ENCODE peak calls at places on chromosomes 3 and 15, in eight cellular contexts. J, Y, F, K, I, L, V and H are unnamed samples.

GRCh38 chr3:114496874-114497273 is 203.0 kb downstream of the TIGIT start:
- DNase-seq in J (no peak), Y (no peak), F (no peak), K (no peak), I (peak), L (no peak), V (peak), H (no peak)

GRCh38 chr15:101162701-101163483 is 89.0 kb downstream of the CHSY1 start:
- DNase-seq in J (no peak), Y (no peak), F (no peak), K (no peak), I (peak), L (no peak), V (no peak), H (no peak)

GRCh38 chr15:52392008-52392687 is 96.5 kb upstream of the MYO5C start:
- DNase-seq in J (no peak), Y (peak), F (no peak), K (no peak), I (no peak), L (no peak), V (peak), H (no peak)

GRCh38 chr3:141530133-141530768 is 43.4 kb downstream of the RASA2 start:
- DNase-seq in J (no peak), Y (peak), F (no peak), K (no peak), I (no peak), L (no peak), V (peak), H (no peak)

GRCh38 chr3:52682016-52682415 is 3.7 kb downstream of the PBRM1 start:
- DNase-seq in J (no peak), Y (no peak), F (no peak), K (peak), I (no peak), L (no peak), V (peak), H (no peak)

GRCh38 chr3:29759443-29760033 is 478.7 kb downstream of the RBMS3 start:
- DNase-seq in J (no peak), Y (no peak), F (peak), K (no peak), I (no peak), L (no peak), V (peak), H (no peak)

GRCh38 chr3:127304121-127304744 is 16.4 kb upstream of the PRR20G start:
- DNase-seq in J (no peak), Y (peak), F (peak), K (no peak), I (no peak), L (no peak), V (no peak), H (peak)

GRCh38 chr15:88949734-88950400 is 36.7 kb upstream of the MFGE8 start:
- DNase-seq in J (no peak), Y (no peak), F (no peak), K (peak), I (no peak), L (no peak), V (no peak), H (no peak)

GRCh38 chr3:114626751-114627150 is 332.9 kb downstream of the TIGIT start:
- DNase-seq in J (no peak), Y (no peak), F (no peak), K (no peak), I (no peak), L (no peak), V (peak), H (no peak)

GRCh38 chr3:140827894-140828293 is 113.7 kb upstream of the SLC25A36 start:
- DNase-seq in J (no peak), Y (no peak), F (no peak), K (no peak), I (no peak), L (no peak), V (no peak), H (no peak)

GRCh38 chr3:116291141-116291540 is 154.1 kb downstream of the LSAMP start:
- DNase-seq in J (no peak), Y (no peak), F (no peak), K (no peak), I (no peak), L (no peak), V (no peak), H (no peak)

GRCh38 chr15:59372352-59373211 is at the start of gene MYO1E:
- DNase-seq in J (peak), Y (peak), F (peak), K (peak), I (peak), L (peak), V (peak), H (peak)

GRCh38 chr3:148682997-148683396 is 14.7 kb upstream of the AGTR1 start:
- DNase-seq in J (no peak), Y (no peak), F (no peak), K (no peak), I (peak), L (no peak), V (no peak), H (no peak)

GRCh38 chr3:2623463-2623862 is 486.7 kb downstream of the IL5RA start:
- DNase-seq in J (no peak), Y (no peak), F (no peak), K (no peak), I (no peak), L (no peak), V (peak), H (no peak)

GRCh38 chr15:88395241-88395640 is 71.9 kb downstream of the MRPL46 start:
- DNase-seq in J (no peak), Y (no peak), F (no peak), K (no peak), I (no peak), L (no peak), V (no peak), H (no peak)

GRCh38 chr3:16784958-16785357 is 99.8 kb upstream of the PLCL2 start:
- DNase-seq in J (no peak), Y (no peak), F (no peak), K (no peak), I (no peak), L (no peak), V (no peak), H (no peak)

GRCh38 chr15:65423977-65424679 is 1.4 kb upstream of the IGDCC4 start:
- DNase-seq in J (no peak), Y (no peak), F (no peak), K (no peak), I (no peak), L (no peak), V (no peak), H (no peak)

GRCh38 chr15:67415186-67415585 is 105.7 kb upstream of the C15orf61 start:
- DNase-seq in J (no peak), Y (no peak), F (no peak), K (no peak), I (no peak), L (no peak), V (no peak), H (no peak)

GRCh38 chr3:77159182-77159581 is 119.3 kb downstream of the ROBO2 start:
- DNase-seq in J (no peak), Y (no peak), F (no peak), K (no peak), I (no peak), L (no peak), V (no peak), H (no peak)

GRCh38 chr15:52653451-52653964 is 25.7 kb downstream of the ATOSA start:
- DNase-seq in J (no peak), Y (peak), F (no peak), K (no peak), I (no peak), L (no peak), V (peak), H (no peak)

GRCh38 chr3:116140100-116140689 is 305.1 kb downstream of the LSAMP start:
- DNase-seq in J (no peak), Y (peak), F (peak), K (peak), I (no peak), L (no peak), V (peak), H (no peak)

GRCh38 chr15:80415331-80415730 is 11.1 kb downstream of the ARNT2 start:
- DNase-seq in J (peak), Y (no peak), F (no peak), K (no peak), I (no peak), L (no peak), V (no peak), H (no peak)

GRCh38 chr3:11637901-11638668 is 5.6 kb downstream of the VGLL4 start:
- DNase-seq in J (no peak), Y (no peak), F (peak), K (no peak), I (no peak), L (no peak), V (peak), H (no peak)

GRCh38 chr3:146322216-146322615 is 71.3 kb upstream of the PLSCR4 start:
- DNase-seq in J (no peak), Y (no peak), F (no peak), K (no peak), I (no peak), L (no peak), V (no peak), H (no peak)

GRCh38 chr15:39509941-39510845 is 70.7 kb upstream of the THBS1 start:
- DNase-seq in J (no peak), Y (no peak), F (no peak), K (no peak), I (peak), L (no peak), V (no peak), H (no peak)

GRCh38 chr3:123310741-123311140 is 109.0 kb downstream of the SEC22A start:
- DNase-seq in J (no peak), Y (no peak), F (no peak), K (no peak), I (no peak), L (no peak), V (peak), H (no peak)